ENCODE peak calls at places on chromosomes 13 and 19, in seven cellular contexts. N, Q, I, V, R, P and Z are unnamed samples.
A peak's percentile ranks its signal among the peaks of the same experiment; 100 is the strongest.

GRCh38 chr13:99352351-99353271 is 45.4 kb upstream of the GPR183 start:
- ATAC-seq in N (peak; percentile 3), Q (no peak), I (no peak), V (no peak), R (no peak), P (no peak), Z (no peak)

GRCh38 chr13:76885203-76886004 is 801 bp downstream of the KCTD12 start:
- ATAC-seq in N (peak; percentile 57), Q (peak; percentile 57), I (peak; percentile 57), V (peak; percentile 55), R (peak; percentile 63), P (peak; percentile 47), Z (peak; percentile 68)

GRCh38 chr13:109572389-109572788 is 214.0 kb downstream of the IRS2 start:
- ATAC-seq in N (no peak), Q (no peak), I (no peak), V (no peak), R (no peak), P (no peak), Z (no peak)

GRCh38 chr13:46367622-46368327 is 19.3 kb downstream of the RUBCNL start:
- ATAC-seq in N (no peak), Q (no peak), I (no peak), V (no peak), R (no peak), P (peak; percentile 60), Z (no peak)

GRCh38 chr13:98467263-98467985 is 109.5 kb downstream of the STK24 start:
- ATAC-seq in N (no peak), Q (no peak), I (no peak), V (peak; percentile 78), R (peak; percentile 82), P (no peak), Z (no peak)

GRCh38 chr19:29487432-29487831 is 38.4 kb upstream of the VSTM2B start:
- ATAC-seq in N (no peak), Q (no peak), I (no peak), V (no peak), R (no peak), P (no peak), Z (no peak)

GRCh38 chr19:54232552-54232934 is 9.7 kb upstream of the LILRB3 start:
- ATAC-seq in N (no peak), Q (no peak), I (no peak), V (no peak), R (no peak), P (no peak), Z (no peak)

GRCh38 chr19:41415154-41415571 is 12.0 kb downstream of the B3GNT8 start:
- ATAC-seq in N (no peak), Q (no peak), I (no peak), V (no peak), R (no peak), P (no peak), Z (no peak)

GRCh38 chr19:7386308-7386707 is 37.6 kb downstream of the ARHGEF18 start:
- ATAC-seq in N (no peak), Q (peak; percentile 44), I (no peak), V (no peak), R (no peak), P (no peak), Z (peak; percentile 44)

GRCh38 chr19:17001603-17002183 is 24.9 kb downstream of the CPAMD8 start:
- ATAC-seq in N (peak; percentile 77), Q (peak; percentile 21), I (peak; percentile 91), V (no peak), R (peak; percentile 57), P (no peak), Z (peak; percentile 72)

GRCh38 chr19:47005873-47006272 is 13.8 kb upstream of the NPAS1 start:
- ATAC-seq in N (no peak), Q (peak; percentile 23), I (no peak), V (no peak), R (no peak), P (no peak), Z (no peak)

GRCh38 chr13:43516401-43516826 is 270.4 kb downstream of the ENOX1 start:
- ATAC-seq in N (no peak), Q (no peak), I (no peak), V (peak; percentile 55), R (peak; percentile 70), P (no peak), Z (no peak)

GRCh38 chr19:16347706-16348105 is 23.1 kb downstream of the KLF2 start:
- ATAC-seq in N (no peak), Q (no peak), I (no peak), V (no peak), R (peak; percentile 15), P (no peak), Z (no peak)

GRCh38 chr13:100273576-100273975 is 184.7 kb downstream of the PCCA start:
- ATAC-seq in N (no peak), Q (no peak), I (no peak), V (no peak), R (no peak), P (no peak), Z (no peak)

GRCh38 chr19:10430505-10431253 is 10.3 kb downstream of the PDE4A start:
- ATAC-seq in N (no peak), Q (peak; percentile 24), I (no peak), V (peak; percentile 80), R (peak; percentile 79), P (no peak), Z (peak; percentile 47)

GRCh38 chr13:24692541-24692940 is 12.3 kb downstream of the ATP12A start:
- ATAC-seq in N (no peak), Q (no peak), I (no peak), V (peak; percentile 21), R (peak; percentile 94), P (no peak), Z (no peak)

GRCh38 chr13:50152655-50153309 is 137.5 kb downstream of the KCNRG start:
- ATAC-seq in N (no peak), Q (peak; percentile 80), I (no peak), V (no peak), R (no peak), P (no peak), Z (peak; percentile 89)

GRCh38 chr19:50432221-50432626 is 468 bp upstream of the MYBPC2 start:
- ATAC-seq in N (no peak), Q (peak; percentile 8), I (no peak), V (peak; percentile 16), R (peak; percentile 7), P (no peak), Z (peak; percentile 3)

GRCh38 chr13:90382425-90382824 is 965.1 kb upstream of the MIR17HG start:
- ATAC-seq in N (no peak), Q (no peak), I (no peak), V (no peak), R (no peak), P (no peak), Z (no peak)

GRCh38 chr19:55539082-55539715 is 2.3 kb upstream of the SBK2 start:
- ATAC-seq in N (no peak), Q (no peak), I (no peak), V (no peak), R (no peak), P (no peak), Z (no peak)

GRCh38 chr13:82719987-82720386 is 1162.3 kb downstream of the SLITRK1 start:
- ATAC-seq in N (no peak), Q (no peak), I (no peak), V (no peak), R (no peak), P (no peak), Z (no peak)

GRCh38 chr19:18002347-18002850 is 5.6 kb upstream of the ARRDC2 start:
- ATAC-seq in N (no peak), Q (no peak), I (no peak), V (no peak), R (no peak), P (no peak), Z (no peak)

GRCh38 chr19:5632241-5632612 is 9.3 kb downstream of the SAFB start:
- ATAC-seq in N (no peak), Q (no peak), I (no peak), V (no peak), R (no peak), P (no peak), Z (no peak)